ENCODE peak calls at places on chromosomes 7 and 10, in seven cellular contexts. G is K562, V is GM12891, E is H1, Z is HepG2, B is SK-N-SH, A is GM12878. W is an unnamed sample.

GRCh38 chr7:93156884-93157283 is 8.7 kb upstream of the SAMD9L start:
- DNase-seq in Z (no peak), G (no peak), E (no peak), V (no peak), B (no peak), A (no peak), W (no peak)

GRCh38 chr7:140638311-140638791 is 2.3 kb downstream of the DENND2A start:
- DNase-seq in V (no peak), E (no peak), Z (no peak), A (no peak), B (no peak), G (no peak), W (no peak)

GRCh38 chr10:103884681-103885139 is 29.3 kb upstream of the SH3PXD2A start:
- DNase-seq in E (no peak), B (peak), A (no peak), Z (peak), V (peak), G (peak), W (peak)

GRCh38 chr7:130372402-130372801 is 7.9 kb upstream of the CPA1 start:
- DNase-seq in Z (no peak), G (no peak), A (no peak), B (no peak), E (no peak), V (no peak), W (no peak)

GRCh38 chr7:137747359-137748031 is 99.3 kb downstream of the DGKI start:
- DNase-seq in A (no peak), G (no peak), E (peak), V (no peak), Z (no peak), B (no peak), W (no peak)

GRCh38 chr7:72753781-72754180 is 74.2 kb downstream of the TYW1B start:
- DNase-seq in B (no peak), A (no peak), E (no peak), Z (no peak), V (no peak), G (no peak), W (no peak)

GRCh38 chr10:103652599-103653281 is 159.2 kb downstream of the NEURL1 start:
- DNase-seq in G (no peak), Z (peak), E (no peak), V (no peak), A (no peak), B (no peak), W (no peak)

GRCh38 chr7:129298268-129298893 is 73.6 kb downstream of the AHCYL2 start:
- DNase-seq in B (peak), E (no peak), G (peak), A (no peak), Z (peak), V (peak), W (peak)

GRCh38 chr7:151505433-151505832 is 14.3 kb downstream of the RHEB start:
- DNase-seq in B (no peak), V (no peak), E (no peak), G (no peak), Z (no peak), A (no peak), W (no peak)

GRCh38 chr10:35464805-35465456 is 128.6 kb downstream of the CCNY start:
- DNase-seq in G (no peak), A (no peak), E (no peak), Z (no peak), V (no peak), B (no peak), W (no peak)

GRCh38 chr7:140316165-140316661 is 82.1 kb downstream of the SLC37A3 start:
- DNase-seq in E (no peak), A (no peak), B (no peak), Z (no peak), G (no peak), V (no peak), W (no peak)

GRCh38 chr7:44218418-44219201 is 17.8 kb downstream of the YKT6 start:
- DNase-seq in Z (peak), V (peak), A (no peak), E (peak), G (peak), B (peak), W (no peak)

GRCh38 chr10:104337527-104337984 is 709 bp downstream of the ITPRIP start:
- DNase-seq in B (no peak), G (peak), Z (no peak), V (no peak), E (no peak), A (no peak), W (no peak)

GRCh38 chr7:52504546-52504945 is 530.9 kb upstream of the POM121L12 start:
- DNase-seq in E (no peak), B (no peak), A (no peak), Z (no peak), G (no peak), V (no peak), W (no peak)

GRCh38 chr10:103693070-103693811 is 162.1 kb downstream of the SH3PXD2A start:
- DNase-seq in G (peak), E (no peak), A (no peak), V (peak), B (no peak), Z (no peak), W (peak)

GRCh38 chr10:76040107-76040829 is 608.8 kb downstream of the LRMDA start:
- DNase-seq in G (no peak), E (no peak), Z (no peak), A (no peak), B (no peak), V (no peak), W (no peak)

GRCh38 chr10:87818505-87819273 is 663 bp upstream of the ATAD1 start:
- DNase-seq in G (peak), B (peak), V (no peak), Z (no peak), A (peak), E (no peak), W (peak)

GRCh38 chr10:86770412-86770960 is 14.1 kb downstream of the BMPR1A start:
- DNase-seq in G (peak), E (no peak), A (no peak), Z (no peak), B (no peak), V (no peak), W (no peak)

GRCh38 chr7:142319970-142320369 is 62.1 kb upstream of the PRSS58 start:
- DNase-seq in B (no peak), Z (no peak), E (no peak), A (no peak), V (no peak), G (peak), W (no peak)

GRCh38 chr10:60446855-60447254 is 57.2 kb upstream of the ANK3 start:
- DNase-seq in B (no peak), E (no peak), Z (no peak), V (no peak), A (no peak), G (no peak), W (no peak)

GRCh38 chr7:73904219-73905136 is 43.5 kb downstream of the TMEM270 start:
- DNase-seq in E (no peak), V (no peak), B (peak), A (no peak), Z (no peak), G (no peak), W (no peak)

GRCh38 chr7:36389371-36390198 is at the start of gene ANLN:
- DNase-seq in E (peak), V (peak), G (peak), Z (peak), A (peak), B (peak), W (peak)

GRCh38 chr10:123912466-123913201 is 21.0 kb upstream of the CPXM2 start:
- DNase-seq in V (no peak), B (no peak), G (no peak), A (no peak), E (no peak), Z (no peak), W (no peak)

GRCh38 chr7:28811990-28812389 is 146.1 kb downstream of the TRIL start:
- DNase-seq in A (no peak), B (no peak), G (no peak), V (no peak), Z (no peak), E (no peak), W (no peak)

DNA sequence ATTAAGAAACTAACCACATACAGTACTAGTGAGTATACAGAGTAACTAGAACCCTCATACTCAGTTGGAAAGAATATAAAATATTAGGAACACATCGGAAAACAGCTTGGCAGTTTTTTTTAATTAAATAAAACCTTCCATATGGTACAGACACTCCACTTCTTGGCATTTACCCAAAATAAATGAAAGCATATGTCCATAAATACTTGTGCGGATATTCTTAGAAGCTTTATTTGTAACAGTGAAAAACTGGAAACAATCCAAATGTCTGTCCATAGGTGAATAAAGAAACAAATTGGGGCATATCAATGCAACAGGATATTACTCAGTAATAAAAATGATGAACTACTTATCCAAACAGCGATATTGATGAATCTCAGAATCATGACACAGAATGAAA is 410.0 kb downstream of the HTR7 start:
- DNase-seq in G (no peak), Z (no peak), A (no peak), V (no peak), B (no peak), E (no peak), W (no peak)
- TF ChIP-seq TAF1 in G (no peak), Z (no peak), A (no peak), V (no peak), B (no peak), E (no peak), W (no peak)

GRCh38 chr7:20328692-20329091 is 2.0 kb upstream of the ITGB8 start:
- DNase-seq in A (no peak), B (no peak), G (no peak), Z (no peak), V (no peak), E (no peak), W (no peak)

GRCh38 chr7:20330176-20330796 is 414 bp upstream of the ITGB8 start:
- DNase-seq in V (peak), B (peak), Z (peak), A (no peak), E (no peak), G (peak), W (peak)

GRCh38 chr7:20328027-20328426 is 2.7 kb upstream of the ITGB8 start:
- DNase-seq in V (no peak), Z (no peak), A (no peak), G (no peak), E (no peak), B (no peak), W (no peak)

GRCh38 chr7:20330797-20331230 is at the start of gene ITGB8:
- DNase-seq in Z (no peak), A (no peak), E (no peak), V (peak), G (no peak), B (peak), W (peak)

GRCh38 chr7:20329389-20330175 is 1.1 kb upstream of the ITGB8 start:
- DNase-seq in A (peak), E (no peak), G (peak), Z (peak), V (peak), B (peak), W (peak)
- TF ChIP-seq TAF1 in A (no peak), E (peak), G (no peak), Z (no peak), V (peak), B (no peak), W (no peak)

GRCh38 chr10:83233691-83234090 is 905.6 kb upstream of the GHITM start:
- DNase-seq in V (no peak), B (no peak), A (no peak), E (no peak), Z (no peak), G (no peak), W (no peak)

GRCh38 chr10:83225781-83226180 is 913.5 kb upstream of the GHITM start:
- DNase-seq in G (no peak), E (no peak), B (no peak), V (no peak), Z (no peak), A (no peak), W (no peak)

DNA sequence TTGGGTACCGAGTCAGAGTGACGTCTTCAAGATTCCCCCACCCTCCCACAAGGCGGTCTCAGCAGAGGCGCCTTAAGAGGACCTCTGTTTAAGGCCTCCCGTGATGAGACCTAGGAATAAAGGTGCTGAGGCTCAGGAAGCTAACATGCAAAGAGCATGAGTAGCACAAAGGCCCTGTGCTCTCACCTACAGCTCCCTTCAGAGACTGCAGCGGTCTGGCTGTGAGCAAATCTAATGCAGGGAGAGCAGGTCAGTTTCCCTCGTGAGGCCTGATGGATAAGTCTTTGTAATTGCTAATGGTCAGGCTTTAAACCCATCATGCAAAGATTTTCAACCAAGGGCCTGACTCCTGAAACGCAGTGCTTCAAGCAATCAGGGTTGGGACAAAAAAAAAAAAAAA is 909.3 kb upstream of the GHITM start:
- DNase-seq in A (no peak), G (no peak), V (no peak), E (no peak), Z (no peak), B (no peak), W (no peak)
- TF ChIP-seq TAF1 in A (no peak), G (no peak), V (no peak), E (no peak), Z (no peak), B (no peak), W (no peak)

DNA sequence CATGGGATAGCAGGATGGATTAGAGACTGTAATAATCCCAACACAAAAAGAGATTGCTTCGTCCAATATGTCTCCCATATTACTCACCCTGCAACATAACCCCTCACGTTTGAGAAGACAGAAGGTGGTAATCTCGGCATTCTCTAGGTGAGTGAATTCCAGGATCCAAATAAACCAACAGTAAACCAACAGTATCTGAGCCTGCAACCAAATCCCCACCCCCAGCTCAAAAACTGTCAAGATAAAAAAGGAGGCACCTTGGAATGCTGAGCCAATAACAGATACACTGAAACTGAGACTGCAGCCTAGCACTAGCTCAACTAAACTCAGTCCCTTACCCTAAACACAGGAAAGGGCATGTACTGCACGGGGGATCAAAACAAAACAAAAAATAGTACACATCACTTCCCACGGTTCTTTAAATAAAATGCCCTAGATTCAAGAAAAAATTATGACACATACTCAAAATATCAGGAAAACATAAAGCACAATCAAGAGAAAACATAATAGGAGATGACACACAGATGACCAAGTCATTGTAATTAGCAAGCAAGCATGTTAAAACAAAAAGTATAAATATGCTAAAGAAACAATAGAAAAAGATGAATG is 28.0 kb downstream of the IPMK start:
- DNase-seq in A (no peak), G (no peak), Z (no peak), V (no peak), B (no peak), E (no peak), W (no peak)
- TF ChIP-seq TAF1 in A (no peak), G (no peak), Z (no peak), V (no peak), B (no peak), E (no peak), W (no peak)

GRCh38 chr7:1232623-1233327 is at the start of gene UNCX:
- DNase-seq in B (no peak), G (no peak), A (no peak), Z (no peak), E (no peak), V (no peak), W (no peak)
- TF ChIP-seq TAF1 in B (no peak), G (no peak), A (no peak), Z (no peak), E (no peak), V (no peak), W (no peak)

GRCh38 chr7:33108931-33109757 is at the start of gene RP9:
- DNase-seq in V (peak), B (peak), G (peak), Z (peak), E (no peak), A (no peak), W (peak)

GRCh38 chr7:33111614-33112013 is 2.4 kb upstream of the RP9 start:
- DNase-seq in B (no peak), A (no peak), V (no peak), Z (no peak), E (no peak), G (no peak), W (no peak)

GRCh38 chr7:33107136-33108066 is 1.8 kb downstream of the RP9 start:
- DNase-seq in Z (peak), E (no peak), G (no peak), V (no peak), A (no peak), B (peak), W (no peak)

GRCh38 chr7:33109758-33110238 is 594 bp upstream of the RP9 start:
- DNase-seq in V (no peak), B (peak), A (no peak), G (no peak), E (no peak), Z (no peak), W (no peak)

DNA sequence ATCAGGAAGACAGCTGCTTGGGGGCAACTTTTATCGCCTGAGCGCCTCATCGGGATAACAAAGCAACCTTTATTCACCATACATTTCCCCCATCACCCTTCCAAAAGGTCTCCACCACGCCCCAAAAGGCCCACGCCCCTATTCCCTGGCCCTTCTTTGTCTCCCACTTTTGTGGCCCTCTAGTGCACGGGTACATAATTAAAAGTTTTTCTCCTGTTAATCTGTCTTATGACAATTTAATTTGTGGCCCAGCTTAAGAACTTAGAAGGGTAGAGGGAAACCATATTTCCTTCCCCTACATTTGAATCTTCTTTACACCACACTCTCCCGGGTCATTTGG is 643 bp downstream of the RP9 start:
- DNase-seq in G (no peak), B (peak), V (no peak), Z (no peak), A (no peak), E (no peak), W (no peak)
- TF ChIP-seq TAF1 in G (no peak), B (no peak), V (no peak), Z (no peak), A (no peak), E (no peak), W (no peak)

GRCh38 chr7:685540-685939 is 41.0 kb upstream of the DNAAF5 start:
- DNase-seq in E (no peak), V (no peak), G (no peak), Z (no peak), A (no peak), B (no peak), W (no peak)
- TF ChIP-seq TAF1 in E (no peak), V (no peak), G (no peak), Z (no peak), A (no peak), B (no peak), W (no peak)

GRCh38 chr10:79410315-79411094 is 34.9 kb downstream of the ZCCHC24 start:
- DNase-seq in G (no peak), B (no peak), E (no peak), Z (no peak), A (no peak), V (no peak), W (no peak)

GRCh38 chr10:79411546-79412495 is 33.6 kb downstream of the ZCCHC24 start:
- DNase-seq in B (no peak), G (no peak), A (no peak), E (no peak), Z (no peak), V (no peak), W (no peak)

GRCh38 chr10:79414714-79415113 is 30.7 kb downstream of the ZCCHC24 start:
- DNase-seq in E (no peak), A (no peak), Z (no peak), B (no peak), G (no peak), V (no peak), W (no peak)

GRCh38 chr10:79413196-79413595 is 32.2 kb downstream of the ZCCHC24 start:
- DNase-seq in Z (no peak), A (no peak), B (no peak), V (no peak), G (peak), E (no peak), W (no peak)

GRCh38 chr10:79412516-79412915 is 32.9 kb downstream of the ZCCHC24 start:
- DNase-seq in Z (no peak), V (no peak), A (no peak), B (no peak), E (no peak), G (no peak), W (no peak)
- TF ChIP-seq TAF1 in Z (no peak), V (no peak), A (no peak), B (no peak), E (no peak), G (no peak), W (no peak)

DNA sequence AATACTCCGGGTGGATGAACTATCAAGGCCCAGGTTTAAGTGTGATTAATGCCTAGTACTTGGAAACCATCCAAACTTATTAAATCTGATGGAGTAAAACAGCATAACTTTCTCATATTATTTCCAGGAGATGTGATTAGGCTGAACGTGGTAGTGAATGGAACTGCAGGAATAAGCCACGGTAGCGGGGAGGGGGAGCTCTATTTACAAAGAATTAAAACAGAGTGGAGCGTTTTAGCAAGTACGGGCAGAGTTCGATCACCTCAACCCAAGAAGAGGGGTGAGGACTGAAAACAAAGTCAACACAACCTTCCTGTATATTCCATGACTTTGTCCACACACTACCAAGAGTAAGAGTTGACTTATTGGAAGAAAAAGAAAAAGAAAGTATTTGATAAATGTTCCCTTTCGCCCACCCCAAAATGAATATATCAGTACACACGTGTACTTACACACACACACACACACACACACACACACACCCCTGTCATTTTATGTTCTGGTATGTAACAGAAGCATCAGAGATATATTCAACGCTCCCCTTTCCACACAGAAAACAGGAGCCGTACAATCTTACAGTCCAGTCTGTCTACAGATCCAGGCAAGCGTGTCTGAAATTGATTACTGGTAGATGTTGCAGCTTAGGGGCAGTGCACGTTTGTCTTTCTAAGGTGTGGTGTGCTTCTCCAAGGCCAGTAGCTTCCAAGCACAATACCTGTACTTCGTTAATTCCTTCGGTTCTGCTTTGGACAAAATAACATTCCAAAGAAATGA is 143.9 kb upstream of the RNF32 start:
- DNase-seq in E (no peak), Z (peak), B (no peak), G (no peak), A (no peak), V (no peak), W (no peak)
- TF ChIP-seq TAF1 in E (no peak), Z (no peak), B (no peak), G (no peak), A (no peak), V (no peak), W (no peak)

W was measured in GM12892.